ENCODE peak calls at places on chromosome 1, in four cellular contexts. P is K562, I is GM12878, Y is HepG2. A is an unnamed sample.

GRCh38 chr1:218081358-218081757 is 203.7 kb upstream of the RRP15 start:
- DNase-seq in P (no peak), I (no peak), Y (no peak), A (no peak)

GRCh38 chr1:230124187-230125128 is 57.4 kb downstream of the GALNT2 start:
- DNase-seq in P (peak), I (no peak), Y (no peak), A (no peak)

GRCh38 chr1:230849451-230850194 is 18.7 kb downstream of the C1orf198 start:
- DNase-seq in P (no peak), I (no peak), Y (no peak), A (no peak)

GRCh38 chr1:75725861-75726361 is 1.4 kb downstream of the ACADM start:
- DNase-seq in P (peak), I (no peak), Y (peak), A (no peak)

GRCh38 chr1:226697151-226697575 is 41.9 kb downstream of the ITPKB start:
- DNase-seq in P (no peak), I (peak), Y (no peak), A (no peak)

GRCh38 chr1:207128336-207128921 is 24.4 kb downstream of the C4BPA start:
- DNase-seq in P (no peak), I (no peak), Y (peak), A (no peak)

GRCh38 chr1:25430073-25430665 is 528 bp upstream of the MACO1 start:
- DNase-seq in P (peak), I (no peak), Y (peak), A (peak)

GRCh38 chr1:179175011-179175934 is 54.2 kb downstream of the ABL2 start:
- DNase-seq in P (no peak), I (no peak), Y (no peak), A (no peak)

GRCh38 chr1:193320281-193320680 is 133.9 kb upstream of the B3GALT2 start:
- DNase-seq in P (no peak), I (no peak), Y (no peak), A (no peak)
- TF ChIP-seq NR2C2 in P (no peak), I (no peak), Y (no peak), A (no peak)

DNA sequence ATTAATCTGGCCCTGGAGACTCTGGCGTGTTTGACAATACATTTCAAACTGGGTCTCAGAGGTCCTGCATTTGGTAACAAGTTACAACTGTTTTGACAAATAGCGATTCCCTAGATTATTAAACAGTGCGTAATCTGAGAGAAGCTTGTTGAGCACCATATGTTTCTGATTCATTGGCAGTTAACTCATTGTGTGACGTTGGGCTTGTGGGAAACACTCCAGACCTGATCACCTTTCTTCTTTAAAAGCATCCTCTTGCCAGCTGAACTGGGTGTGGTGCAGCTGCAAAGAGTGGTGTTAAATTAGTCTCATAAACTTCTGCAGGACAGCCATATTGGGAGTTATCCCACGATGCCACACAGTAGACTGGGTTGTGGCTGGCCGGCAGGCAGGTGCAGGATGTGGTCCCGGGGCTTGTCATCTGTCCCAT is 82.7 kb downstream of the CDC7 start:
- DNase-seq in P (no peak), I (no peak), Y (no peak), A (no peak)
- TF ChIP-seq USF2 in P (no peak), I (no peak), Y (no peak), A (no peak)

DNA sequence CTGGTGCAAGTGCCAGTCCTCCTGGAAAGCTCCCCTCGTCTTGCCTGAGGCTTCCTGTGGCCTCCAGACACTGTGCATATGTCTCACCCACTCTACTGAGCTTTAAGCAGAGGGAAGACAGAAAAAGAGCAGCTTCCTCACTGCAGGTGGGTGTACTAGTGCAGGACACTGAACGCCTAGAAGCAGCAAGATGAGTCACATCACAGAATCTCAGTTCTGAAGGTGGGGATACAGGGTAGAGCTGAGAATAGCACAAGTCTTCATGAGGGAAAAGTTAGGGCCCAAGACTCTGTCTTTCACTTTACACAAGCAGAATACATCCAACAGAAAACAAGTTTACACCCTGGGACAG is 37.4 kb downstream of the PCAT6 start:
- DNase-seq in P (no peak), I (peak), Y (no peak), A (no peak)
- TF ChIP-seq ATF2 in P (no peak), I (peak), Y (no peak), A (no peak)

GRCh38 chr1:28913786-28914227 is 562 bp upstream of the EPB41 start:
- DNase-seq in P (no peak), I (no peak), Y (no peak), A (no peak)

GRCh38 chr1:28917757-28918118 is 3.4 kb downstream of the EPB41 start:
- DNase-seq in P (no peak), I (no peak), Y (no peak), A (no peak)

GRCh38 chr1:28910379-28911125 is 3.8 kb upstream of the EPB41 start:
- DNase-seq in P (no peak), I (no peak), Y (no peak), A (no peak)

GRCh38 chr1:28914228-28915035 is at the start of gene EPB41:
- DNase-seq in P (peak), I (peak), Y (peak), A (peak)

DNA sequence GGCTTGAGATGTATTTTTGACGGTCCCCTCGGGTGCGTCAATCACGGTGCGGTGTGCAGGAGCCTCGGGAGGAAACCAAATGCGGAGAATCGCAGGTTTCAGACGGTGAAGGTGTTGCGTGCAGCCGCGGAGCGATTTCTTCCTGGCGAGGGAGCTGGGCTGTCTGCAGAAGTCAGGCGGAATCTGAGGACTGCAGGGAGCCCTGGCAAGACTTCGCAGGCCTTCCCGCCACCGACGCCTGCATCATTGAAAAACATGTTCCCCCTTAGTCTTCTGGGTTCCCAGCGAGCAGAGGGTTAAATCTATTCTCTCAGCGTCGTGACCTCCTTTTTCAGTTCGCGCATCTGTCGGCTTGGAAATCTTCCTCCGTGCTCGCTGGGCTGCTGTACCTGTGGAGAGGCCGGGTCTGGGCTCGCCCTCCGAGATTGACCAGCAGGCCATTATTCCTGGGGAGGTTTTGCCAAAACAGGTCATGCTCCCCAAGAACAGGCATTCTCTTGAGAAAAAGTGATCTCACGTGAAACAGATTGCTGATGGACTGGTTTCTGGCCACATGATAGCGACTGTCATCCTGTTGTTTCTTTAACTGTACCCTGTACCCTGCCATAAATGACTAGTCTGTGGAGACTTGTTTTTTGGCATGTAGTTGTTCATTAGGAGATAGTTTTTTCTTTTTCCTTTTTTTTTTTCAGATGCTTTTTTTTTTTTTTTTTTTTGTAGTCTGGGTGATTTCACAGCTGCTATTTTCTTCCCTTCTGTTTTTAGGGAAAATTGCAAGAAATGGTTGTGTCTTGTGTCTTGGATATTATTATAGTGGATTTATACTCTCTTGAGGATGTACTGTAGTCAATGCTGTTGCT is 897 bp downstream of the EPB41 start:
- DNase-seq in P (peak), I (no peak), Y (peak), A (peak)
- TF ChIP-seq NR2C2 in P (no peak), I (no peak), Y (no peak), A (no peak)

DNA sequence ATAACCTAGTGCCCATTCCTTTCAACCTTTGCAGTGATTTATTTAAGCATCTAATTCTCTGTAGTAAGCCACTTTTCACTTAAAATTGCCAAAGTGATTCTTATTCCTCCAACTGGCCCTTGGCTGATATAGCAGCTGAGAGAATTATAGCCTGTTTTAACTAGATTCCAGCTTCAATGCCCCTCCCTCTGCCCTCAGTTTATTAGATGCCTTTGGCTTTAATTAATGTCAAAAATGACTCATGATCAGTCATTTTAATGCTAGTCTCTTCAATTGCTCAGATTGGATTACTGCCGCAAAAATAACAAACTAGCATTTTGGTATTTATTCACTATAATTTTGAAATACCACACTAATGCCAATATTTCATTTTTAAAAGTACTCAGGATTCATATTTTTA is 145.3 kb upstream of the KCTD3 start:
- DNase-seq in P (no peak), I (no peak), Y (no peak), A (no peak)
- TF ChIP-seq USF2 in P (no peak), I (no peak), Y (no peak), A (no peak)

GRCh38 chr1:100955322-100955721 is 59.4 kb downstream of the SLC30A7 start:
- DNase-seq in P (no peak), I (no peak), Y (no peak), A (no peak)
- TF ChIP-seq ATF2 in P (no peak), I (no peak), Y (no peak), A (no peak)

A was measured in WTC11.